ENCODE peak calls at places on chromosomes 6 and 20, in nine cellular contexts. One of them, this sample, is unnamed.

GRCh38 chr6:7108196-7108963 is 619 bp downstream of the RREB1 start:
- DNase-seq in IMR-90: peak
- DNase-seq in iris pigment epithelial cell: peak
- DNase-seq in GM12878: no peak
- DNase-seq in amniotic epithelial cell: peak
- DNase-seq in midbrain: peak
- DNase-seq in GDM1: no peak
- DNase-seq in thoracic aorta: no peak
- DNase-seq in stimulated activated CD4-positive, alpha-beta T cell treated with anti-CD3 and anti-CD28 coated beads, Interleukin-1b, Interleukin-23, amount 100 ng/mL, for 48 hours: peak
- DNase-seq in this sample: no peak

GRCh38 chr20:17898548-17898994 is 70.0 kb downstream of the SNX5 start:
- DNase-seq in IMR-90: peak
- DNase-seq in iris pigment epithelial cell: peak
- DNase-seq in GM12878: no peak
- DNase-seq in amniotic epithelial cell: peak
- DNase-seq in midbrain: peak
- DNase-seq in GDM1: peak
- DNase-seq in thoracic aorta: peak
- DNase-seq in stimulated activated CD4-positive, alpha-beta T cell treated with anti-CD3 and anti-CD28 coated beads, Interleukin-1b, Interleukin-23, amount 100 ng/mL, for 48 hours: peak
- DNase-seq in this sample: no peak

GRCh38 chr20:43477193-43477592 is 19.5 kb downstream of the SRSF6 start:
- DNase-seq in IMR-90: no peak
- DNase-seq in iris pigment epithelial cell: no peak
- DNase-seq in GM12878: no peak
- DNase-seq in amniotic epithelial cell: no peak
- DNase-seq in midbrain: no peak
- DNase-seq in GDM1: no peak
- DNase-seq in thoracic aorta: no peak
- DNase-seq in stimulated activated CD4-positive, alpha-beta T cell treated with anti-CD3 and anti-CD28 coated beads, Interleukin-1b, Interleukin-23, amount 100 ng/mL, for 48 hours: no peak
- DNase-seq in this sample: no peak

GRCh38 chr6:79605061-79605460 is 26.1 kb upstream of the SH3BGRL2 start:
- DNase-seq in IMR-90: peak
- DNase-seq in iris pigment epithelial cell: peak
- DNase-seq in GM12878: no peak
- DNase-seq in amniotic epithelial cell: peak
- DNase-seq in midbrain: no peak
- DNase-seq in GDM1: no peak
- DNase-seq in thoracic aorta: no peak
- DNase-seq in stimulated activated CD4-positive, alpha-beta T cell treated with anti-CD3 and anti-CD28 coated beads, Interleukin-1b, Interleukin-23, amount 100 ng/mL, for 48 hours: no peak
- DNase-seq in this sample: no peak

GRCh38 chr6:31194271-31194834 is 23.9 kb upstream of the POU5F1 start:
- DNase-seq in IMR-90: no peak
- DNase-seq in iris pigment epithelial cell: no peak
- DNase-seq in GM12878: no peak
- DNase-seq in amniotic epithelial cell: no peak
- DNase-seq in midbrain: no peak
- DNase-seq in GDM1: no peak
- DNase-seq in thoracic aorta: no peak
- DNase-seq in stimulated activated CD4-positive, alpha-beta T cell treated with anti-CD3 and anti-CD28 coated beads, Interleukin-1b, Interleukin-23, amount 100 ng/mL, for 48 hours: no peak
- DNase-seq in this sample: no peak

GRCh38 chr6:26064619-26065257 is 22.5 kb upstream of the HFE start:
- DNase-seq in IMR-90: peak
- DNase-seq in iris pigment epithelial cell: peak
- DNase-seq in GM12878: no peak
- DNase-seq in amniotic epithelial cell: peak
- DNase-seq in midbrain: peak
- DNase-seq in GDM1: peak
- DNase-seq in thoracic aorta: no peak
- DNase-seq in stimulated activated CD4-positive, alpha-beta T cell treated with anti-CD3 and anti-CD28 coated beads, Interleukin-1b, Interleukin-23, amount 100 ng/mL, for 48 hours: peak
- DNase-seq in this sample: no peak

GRCh38 chr20:25328954-25329498 is 61.6 kb downstream of the ABHD12 start:
- DNase-seq in IMR-90: no peak
- DNase-seq in iris pigment epithelial cell: no peak
- DNase-seq in GM12878: no peak
- DNase-seq in amniotic epithelial cell: no peak
- DNase-seq in midbrain: no peak
- DNase-seq in GDM1: no peak
- DNase-seq in thoracic aorta: no peak
- DNase-seq in stimulated activated CD4-positive, alpha-beta T cell treated with anti-CD3 and anti-CD28 coated beads, Interleukin-1b, Interleukin-23, amount 100 ng/mL, for 48 hours: no peak
- DNase-seq in this sample: no peak

GRCh38 chr6:4575724-4576123 is 200.5 kb upstream of the CDYL start:
- DNase-seq in IMR-90: peak
- DNase-seq in iris pigment epithelial cell: peak
- DNase-seq in GM12878: no peak
- DNase-seq in amniotic epithelial cell: peak
- DNase-seq in midbrain: no peak
- DNase-seq in GDM1: no peak
- DNase-seq in thoracic aorta: no peak
- DNase-seq in stimulated activated CD4-positive, alpha-beta T cell treated with anti-CD3 and anti-CD28 coated beads, Interleukin-1b, Interleukin-23, amount 100 ng/mL, for 48 hours: no peak
- DNase-seq in this sample: no peak

GRCh38 chr6:47168176-47168575 is 126.0 kb upstream of the ADGRF1 start:
- DNase-seq in IMR-90: peak
- DNase-seq in iris pigment epithelial cell: peak
- DNase-seq in GM12878: no peak
- DNase-seq in amniotic epithelial cell: peak
- DNase-seq in midbrain: no peak
- DNase-seq in GDM1: no peak
- DNase-seq in thoracic aorta: no peak
- DNase-seq in stimulated activated CD4-positive, alpha-beta T cell treated with anti-CD3 and anti-CD28 coated beads, Interleukin-1b, Interleukin-23, amount 100 ng/mL, for 48 hours: no peak
- DNase-seq in this sample: peak

GRCh38 chr6:105991561-105992314 is 94.4 kb upstream of the PRDM1 start:
- DNase-seq in IMR-90: no peak
- DNase-seq in iris pigment epithelial cell: no peak
- DNase-seq in GM12878: no peak
- DNase-seq in amniotic epithelial cell: no peak
- DNase-seq in midbrain: no peak
- DNase-seq in GDM1: no peak
- DNase-seq in thoracic aorta: no peak
- DNase-seq in stimulated activated CD4-positive, alpha-beta T cell treated with anti-CD3 and anti-CD28 coated beads, Interleukin-1b, Interleukin-23, amount 100 ng/mL, for 48 hours: peak
- DNase-seq in this sample: no peak

GRCh38 chr20:15654208-15654649 is 919.0 kb downstream of the KIF16B start:
- DNase-seq in IMR-90: peak
- DNase-seq in iris pigment epithelial cell: peak
- DNase-seq in GM12878: peak
- DNase-seq in amniotic epithelial cell: peak
- DNase-seq in midbrain: peak
- DNase-seq in GDM1: peak
- DNase-seq in thoracic aorta: no peak
- DNase-seq in stimulated activated CD4-positive, alpha-beta T cell treated with anti-CD3 and anti-CD28 coated beads, Interleukin-1b, Interleukin-23, amount 100 ng/mL, for 48 hours: peak
- DNase-seq in this sample: no peak

GRCh38 chr6:83006270-83006905 is 59.3 kb downstream of the UBE3D start:
- DNase-seq in IMR-90: no peak
- DNase-seq in iris pigment epithelial cell: no peak
- DNase-seq in GM12878: no peak
- DNase-seq in amniotic epithelial cell: no peak
- DNase-seq in midbrain: no peak
- DNase-seq in GDM1: no peak
- DNase-seq in thoracic aorta: no peak
- DNase-seq in stimulated activated CD4-positive, alpha-beta T cell treated with anti-CD3 and anti-CD28 coated beads, Interleukin-1b, Interleukin-23, amount 100 ng/mL, for 48 hours: no peak
- DNase-seq in this sample: no peak

GRCh38 chr6:157860505-157860991 is 37.5 kb downstream of the SNX9 start:
- DNase-seq in IMR-90: peak
- DNase-seq in iris pigment epithelial cell: no peak
- DNase-seq in GM12878: no peak
- DNase-seq in amniotic epithelial cell: no peak
- DNase-seq in midbrain: no peak
- DNase-seq in GDM1: no peak
- DNase-seq in thoracic aorta: no peak
- DNase-seq in stimulated activated CD4-positive, alpha-beta T cell treated with anti-CD3 and anti-CD28 coated beads, Interleukin-1b, Interleukin-23, amount 100 ng/mL, for 48 hours: peak
- DNase-seq in this sample: no peak

This sample was measured in SIG-M5.